ENCODE peak calls at places on chromosome 20, in ten cellular contexts. V is body of pancreas, J is IMR-90, B is H54, K is GM12891, X is uterus, C is ovary, Q is prostate gland, G is spleen, O is A549. S is an unnamed sample.
A peak's percentile ranks its signal among the peaks of the same experiment; 100 is the strongest.

GRCh38 chr20:15289337-15289736 is 951.9 kb upstream of the FLRT3 start:
- DNase-seq in V (no peak), J (no peak), B (no peak), K (no peak), X (no peak), C (no peak), Q (no peak), G (no peak), O (no peak), S (no peak)

GRCh38 chr20:11502051-11502450 is 415.6 kb upstream of the BTBD3 start:
- DNase-seq in V (no peak), J (peak; percentile 13), B (no peak), K (no peak), X (no peak), C (no peak), Q (no peak), G (no peak), O (no peak), S (no peak)

GRCh38 chr20:10864076-10864672 is 190.4 kb upstream of the JAG1 start:
- DNase-seq in V (peak; percentile 64), J (no peak), B (peak; percentile 10), K (no peak), X (no peak), C (no peak), Q (peak; percentile 31), G (no peak), O (no peak), S (no peak)

GRCh38 chr20:51021067-51022025 is 1.6 kb downstream of the KCNG1 start:
- DNase-seq in V (no peak), J (peak; percentile 61), B (no peak), K (no peak), X (no peak), C (no peak), Q (no peak), G (no peak), O (no peak), S (no peak)

GRCh38 chr20:32511358-32512046 is 73.6 kb downstream of the NOL4L start:
- DNase-seq in V (no peak), J (no peak), B (no peak), K (no peak), X (no peak), C (no peak), Q (no peak), G (no peak), O (no peak), S (no peak)

GRCh38 chr20:11130554-11131166 is 456.9 kb upstream of the JAG1 start:
- DNase-seq in V (no peak), J (no peak), B (no peak), K (no peak), X (no peak), C (no peak), Q (no peak), G (no peak), O (no peak), S (no peak)

GRCh38 chr20:17896247-17896723 is 72.3 kb downstream of the SNX5 start:
- DNase-seq in V (no peak), J (no peak), B (no peak), K (no peak), X (no peak), C (no peak), Q (no peak), G (no peak), O (no peak), S (no peak)

GRCh38 chr20:36794116-36794474 is 20.5 kb upstream of the DSN1 start:
- DNase-seq in V (no peak), J (no peak), B (no peak), K (no peak), X (no peak), C (no peak), Q (no peak), G (no peak), O (no peak), S (no peak)

GRCh38 chr20:21633829-21634228 is 71.6 kb upstream of the PAX1 start:
- DNase-seq in V (no peak), J (no peak), B (no peak), K (no peak), X (no peak), C (no peak), Q (no peak), G (no peak), O (no peak), S (no peak)

GRCh38 chr20:19679931-19680330 is 78.1 kb upstream of the RIN2 start:
- DNase-seq in V (no peak), J (no peak), B (no peak), K (no peak), X (no peak), C (no peak), Q (no peak), G (no peak), O (no peak), S (no peak)

DNA sequence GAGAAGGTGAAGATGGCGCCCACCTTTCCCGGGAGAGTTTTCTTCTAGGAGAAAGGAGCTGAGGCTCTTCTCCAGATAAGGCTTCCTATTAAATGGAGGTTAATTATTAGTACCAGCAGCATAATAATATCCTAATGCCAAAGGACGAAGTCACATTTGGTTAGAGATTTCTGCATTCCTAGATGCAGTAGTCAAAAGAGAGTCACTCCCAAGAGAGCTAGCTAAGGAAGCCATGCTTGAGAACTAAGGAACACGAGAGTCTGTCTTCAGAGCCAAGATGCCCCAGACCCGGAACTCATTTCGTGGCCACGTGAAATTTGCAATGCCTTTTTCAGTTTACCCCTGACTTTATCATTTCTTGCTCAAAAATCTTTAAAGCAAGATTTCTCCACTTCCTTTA is 132.7 kb downstream of the TSHZ2 start:
- DNase-seq in V (no peak), J (no peak), B (no peak), K (no peak), X (no peak), C (no peak), Q (no peak), G (no peak), O (no peak), S (no peak)
- TF ChIP-seq POLR2A in V (no peak), J (no peak), B (no peak), K (no peak), X (no peak), C (no peak), Q (no peak), G (no peak), O (no peak), S (no peak)

GRCh38 chr20:24981282-24981681 is 11.3 kb downstream of the APMAP start:
- DNase-seq in V (no peak), J (no peak), B (no peak), K (no peak), X (no peak), C (no peak), Q (no peak), G (peak; percentile 67), O (no peak), S (no peak)

GRCh38 chr20:24981750-24982149 is 10.8 kb downstream of the APMAP start:
- DNase-seq in V (no peak), J (no peak), B (no peak), K (no peak), X (no peak), C (no peak), Q (no peak), G (peak; percentile 88), O (no peak), S (no peak)

GRCh38 chr20:24984963-24985640 is 7.4 kb downstream of the APMAP start:
- DNase-seq in V (no peak), J (no peak), B (no peak), K (no peak), X (no peak), C (no peak), Q (no peak), G (peak; percentile 48), O (no peak), S (no peak)

GRCh38 chr20:24985802-24986201 is 6.7 kb downstream of the APMAP start:
- DNase-seq in V (no peak), J (no peak), B (no peak), K (no peak), X (no peak), C (no peak), Q (no peak), G (peak; percentile 59), O (no peak), S (no peak)

DNA sequence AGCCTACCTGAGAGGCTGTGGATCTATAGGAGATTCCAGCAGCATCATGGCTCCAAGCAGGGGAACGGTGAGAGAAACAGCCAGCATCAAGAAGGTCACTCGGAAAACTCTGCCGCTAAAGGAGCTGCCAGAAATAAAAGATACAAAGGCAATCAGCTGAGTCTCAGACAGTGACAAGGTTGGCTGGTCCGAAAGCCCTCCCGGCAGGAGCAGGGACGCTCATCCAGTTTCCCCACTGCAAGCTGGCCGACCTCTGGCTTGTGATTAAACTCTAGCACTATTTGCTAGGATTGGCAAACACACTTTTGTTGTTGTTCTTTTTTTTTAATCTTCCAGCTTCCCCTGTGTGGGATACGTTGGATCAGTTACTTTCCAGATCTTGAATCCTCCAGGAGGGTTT is 8.7 kb downstream of the APMAP start:
- DNase-seq in V (no peak), J (no peak), B (no peak), K (no peak), X (no peak), C (no peak), Q (no peak), G (peak; percentile 34), O (no peak), S (no peak)
- TF ChIP-seq POLR2A in V (no peak), J (no peak), B (no peak), K (no peak), X (no peak), C (no peak), Q (no peak), G (no peak), O (no peak), S (no peak)

GRCh38 chr20:63265891-63266515 is 6.6 kb upstream of the ARFGAP1 start:
- DNase-seq in V (no peak), J (peak; percentile 43), B (no peak), K (no peak), X (no peak), C (no peak), Q (no peak), G (no peak), O (no peak), S (no peak)
- TF ChIP-seq POLR2A in V (no peak), J (no peak), B (no peak), K (no peak), X (no peak), C (no peak), Q (no peak), G (no peak), O (no peak), S (no peak)

GRCh38 chr20:41141153-41141815 is 3.9 kb downstream of the PLCG1 start:
- DNase-seq in V (no peak), J (peak; percentile 58), B (no peak), K (no peak), X (no peak), C (no peak), Q (no peak), G (no peak), O (no peak), S (no peak)
- TF ChIP-seq POLR2A in V (peak; percentile 12), J (no peak), B (no peak), K (no peak), X (no peak), C (no peak), Q (no peak), G (no peak), O (no peak), S (no peak)

DNA sequence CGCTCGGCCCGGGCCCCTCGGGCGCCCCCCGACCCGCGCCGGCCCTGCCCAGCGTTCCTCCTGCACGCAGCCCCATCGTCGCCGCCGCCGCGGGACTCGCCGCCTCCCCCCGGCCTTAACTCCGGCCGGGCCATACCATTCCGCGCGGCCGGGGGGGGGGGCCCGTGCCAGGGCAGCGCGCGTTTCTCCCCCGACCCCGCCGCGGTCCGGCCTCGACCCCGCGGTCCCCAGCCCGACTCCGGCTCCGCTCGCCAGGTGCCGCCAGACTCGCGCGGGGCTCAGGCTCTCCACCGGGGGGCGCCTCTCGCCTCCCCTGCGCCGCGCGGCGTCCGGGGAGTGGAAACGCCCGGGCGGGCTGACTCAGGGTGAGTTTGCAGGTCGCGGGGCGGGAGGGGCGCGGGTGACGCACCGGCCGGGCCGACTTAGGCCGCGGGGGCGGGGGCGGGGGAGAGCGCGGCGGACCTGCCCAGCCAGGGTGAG is at the start of gene SRXN1:
- DNase-seq in V (peak; percentile 93), J (peak; percentile 93), B (peak; percentile 96), K (peak; percentile 94), X (peak; percentile 89), C (peak; percentile 93), Q (peak; percentile 85), G (peak; percentile 97), O (peak; percentile 93), S (peak; percentile 89)
- TF ChIP-seq POLR2A in V (no peak), J (peak; percentile 89), B (peak; percentile 88), K (no peak), X (peak; percentile 77), C (peak; percentile 78), Q (peak; percentile 11), G (no peak), O (peak; percentile 93), S (peak; percentile 77)

S was measured in GM12892.